ENCODE peak calls at places on chromosome 18, in nine cellular contexts. A is fibroblast of lung, D is heart left ventricle, K is hepatocyte, U is left lung, R is BJ, S is brain microvascular endothelial cell, L is psoas muscle, G is A673. M is an unnamed sample.

GRCh38 chr18:62660741-62661140 is 54.6 kb upstream of the PHLPP1 start:
- DNase-seq in D (no peak), L (no peak), K (no peak), S (no peak), R (no peak), A (peak; percentile 54), G (peak; percentile 32), U (no peak), M (no peak)

GRCh38 chr18:23502516-23503037 is 734 bp upstream of the RMC1 start:
- DNase-seq in G (no peak), A (no peak), K (no peak), D (no peak), U (no peak), R (no peak), S (no peak), L (no peak), M (no peak)

GRCh38 chr18:25262920-25263319 is 89.0 kb downstream of the ZNF521 start:
- DNase-seq in L (no peak), D (no peak), K (no peak), U (no peak), S (no peak), R (peak; percentile 86), G (no peak), A (peak; percentile 61), M (no peak)

GRCh38 chr18:78703297-78703696 is 276.3 kb upstream of the SALL3 start:
- DNase-seq in G (no peak), S (no peak), K (no peak), D (no peak), R (no peak), U (peak; percentile 57), A (no peak), L (no peak), M (no peak)

GRCh38 chr18:28651298-28651697 is 474.4 kb upstream of the CDH2 start:
- DNase-seq in D (no peak), U (no peak), L (no peak), K (no peak), R (no peak), G (no peak), S (no peak), A (no peak), M (no peak)

GRCh38 chr18:33355263-33355662 is 85.3 kb downstream of the CCDC178 start:
- DNase-seq in G (no peak), L (no peak), A (no peak), R (no peak), S (no peak), D (no peak), U (no peak), K (no peak), M (no peak)

GRCh38 chr18:25350561-25351201 is 1.3 kb downstream of the ZNF521 start:
- DNase-seq in K (peak; percentile 70), A (peak; percentile 62), S (peak; percentile 9), G (peak; percentile 7), R (no peak), D (peak; percentile 60), U (peak; percentile 77), L (peak; percentile 66), M (peak; percentile 61)

GRCh38 chr18:62288669-62289016 is 36.5 kb upstream of the TNFRSF11A start:
- DNase-seq in A (no peak), D (no peak), L (no peak), U (no peak), R (no peak), G (no peak), S (no peak), K (no peak), M (no peak)

GRCh38 chr18:2893056-2893455 is 46.2 kb downstream of the EMILIN2 start:
- DNase-seq in L (no peak), K (no peak), G (no peak), U (no peak), D (no peak), A (no peak), R (no peak), S (no peak), M (no peak)

GRCh38 chr18:43735570-43735969 is 458.3 kb upstream of the SYT4 start:
- DNase-seq in L (no peak), R (no peak), S (no peak), U (no peak), G (peak; percentile 2), K (no peak), D (no peak), A (peak; percentile 6), M (no peak)

GRCh38 chr18:8603663-8604520 is 5.3 kb upstream of the RAB12 start:
- DNase-seq in A (no peak), K (no peak), S (no peak), R (no peak), U (no peak), G (no peak), D (no peak), L (no peak), M (no peak)

GRCh38 chr18:50193796-50194622 is 938 bp downstream of the MYO5B start:
- DNase-seq in S (no peak), G (no peak), R (no peak), D (no peak), L (no peak), K (peak; percentile 47), U (peak; percentile 80), A (no peak), M (no peak)

GRCh38 chr18:50195689-50196088 is 742 bp upstream of the MYO5B start:
- DNase-seq in G (no peak), D (no peak), U (no peak), A (no peak), R (no peak), K (no peak), S (no peak), L (no peak), M (no peak)

GRCh38 chr18:50196261-50196660 is 1.3 kb upstream of the MYO5B start:
- DNase-seq in K (no peak), R (no peak), U (no peak), A (no peak), L (no peak), S (no peak), D (no peak), G (no peak), M (no peak)

GRCh38 chr18:50192903-50193795 is 1.8 kb downstream of the MYO5B start:
- DNase-seq in R (no peak), K (peak; percentile 34), U (no peak), L (no peak), D (no peak), A (no peak), S (no peak), G (no peak), M (no peak)

DNA sequence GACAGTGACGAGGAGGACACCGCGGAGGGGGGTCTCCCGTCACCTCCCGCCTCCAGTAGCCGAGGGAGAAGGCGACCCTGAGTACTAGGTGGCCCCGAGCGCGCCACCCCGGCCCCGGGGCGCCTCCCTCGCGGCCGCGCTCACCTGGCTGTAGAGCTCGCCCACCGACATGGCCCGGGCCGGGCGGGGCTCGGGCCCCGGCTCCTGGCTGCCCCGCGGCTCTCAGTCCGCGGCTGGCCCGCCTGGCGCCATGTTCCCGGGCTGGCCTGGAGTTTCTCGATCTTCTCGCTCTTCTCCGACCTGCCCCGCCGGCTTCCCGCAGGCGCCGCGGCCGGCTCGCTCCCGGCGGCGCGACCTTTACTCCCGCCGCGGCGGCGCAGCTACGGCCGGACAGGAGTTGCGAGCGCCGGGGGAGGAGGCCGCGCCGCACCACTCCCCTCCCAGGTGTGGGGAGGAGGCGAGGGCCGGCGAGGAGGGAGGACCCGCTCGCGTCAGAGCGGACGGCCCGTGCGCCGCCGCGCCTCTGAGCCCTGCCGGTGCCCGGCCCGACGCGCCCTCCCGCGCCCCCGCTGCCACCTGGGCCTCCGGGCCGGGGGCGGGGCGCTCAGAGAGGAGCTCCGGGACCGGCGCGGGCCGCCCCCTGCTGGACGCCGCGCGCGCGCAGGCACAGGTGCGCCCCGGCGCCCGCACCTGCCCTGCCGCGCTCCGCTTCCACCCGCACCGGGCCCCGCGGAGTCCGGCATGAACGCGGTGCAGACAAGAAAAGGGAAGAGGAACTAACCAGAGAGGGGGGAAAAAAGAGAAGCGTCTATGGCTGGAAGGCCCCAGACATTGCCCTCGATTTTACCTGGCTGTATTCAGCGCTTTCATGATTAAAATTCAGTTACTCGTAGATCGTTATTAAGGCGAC is at the start of gene MYO5B:
- DNase-seq in K (peak; percentile 96), S (no peak), D (no peak), A (peak; percentile 3), U (peak; percentile 91), L (peak; percentile 27), R (no peak), G (peak; percentile 10), M (no peak)
- H3K27me3 ChIP-seq in K (peaks cover 20% of the 10 kb centered on the region), S (peaks cover 53% of the 10 kb centered on the region), D (peaks cover 85% of the 10 kb centered on the region), A (peaks cover 14% of the 10 kb centered on the region), U (peaks cover 91% of the 10 kb centered on the region), L (peaks cover 86% of the 10 kb centered on the region), R (peaks cover 22% of the 10 kb centered on the region), G (peaks cover 97% of the 10 kb centered on the region), M (peaks cover 15% of the 10 kb centered on the region)

GRCh38 chr18:10490401-10491289 is 35.2 kb upstream of the NAPG start:
- DNase-seq in S (no peak), K (peak; percentile 64), G (no peak), D (no peak), R (no peak), A (no peak), L (no peak), U (no peak), M (peak; percentile 46)
- TF ChIP-seq CTCF in S (no peak), K (peak; percentile 28), G (peak; percentile 20), D (peak; percentile 17), R (no peak), A (no peak), L (no peak), U (no peak), M (peak; percentile 31)

DNA sequence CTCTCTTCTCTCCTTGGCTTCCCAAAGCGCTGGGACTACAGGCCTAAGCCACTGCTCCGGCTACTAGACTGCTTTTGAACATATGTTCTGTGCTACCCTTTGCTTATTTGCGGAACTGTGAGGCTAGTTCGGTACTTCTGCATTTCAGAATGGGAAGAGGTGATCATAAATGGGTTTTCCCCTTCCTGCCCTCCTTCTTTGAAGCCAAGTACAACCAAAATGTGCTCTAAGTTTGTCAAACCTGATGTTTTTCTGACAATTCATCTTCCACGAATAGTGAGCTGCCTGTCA is 1.7 kb upstream of the ESCO1 start:
- DNase-seq in G (no peak), K (no peak), L (no peak), S (no peak), R (no peak), U (no peak), D (no peak), A (no peak), M (no peak)
- H3K4me3 ChIP-seq in G (no peak overlapping the region), K (no peak overlapping the region), L (no peak overlapping the region), S (no peak overlapping the region), R (no peak overlapping the region), U (no peak overlapping the region), D (no peak overlapping the region), A (no peak overlapping the region), M (no peak overlapping the region)

GRCh38 chr18:37483984-37484892 is 81.4 kb downstream of the CELF4 start:
- DNase-seq in U (no peak), G (no peak), D (no peak), A (no peak), L (no peak), K (no peak), R (no peak), S (no peak), M (no peak)

GRCh38 chr18:37481491-37481890 is 84.1 kb downstream of the CELF4 start:
- DNase-seq in A (peak; percentile 5), R (no peak), L (no peak), D (no peak), K (no peak), S (no peak), G (no peak), U (no peak), M (no peak)

GRCh38 chr18:37482433-37482832 is 83.2 kb downstream of the CELF4 start:
- DNase-seq in L (no peak), A (no peak), D (no peak), S (no peak), G (no peak), R (no peak), K (no peak), U (no peak), M (no peak)

GRCh38 chr18:37484893-37485834 is 80.4 kb downstream of the CELF4 start:
- DNase-seq in R (no peak), K (peak; percentile 83), L (peak; percentile 19), D (no peak), U (no peak), G (peak; percentile 41), S (no peak), A (peak; percentile 8), M (no peak)

GRCh38 chr18:37483221-37483971 is 82.2 kb downstream of the CELF4 start:
- DNase-seq in U (no peak), S (peak; percentile 7), K (peak; percentile 71), L (no peak), D (no peak), G (peak; percentile 43), A (peak; percentile 14), R (no peak), M (no peak)
- H3K27me3 ChIP-seq in U (peaks cover 72% of the 10 kb centered on the region), S (peaks cover 17% of the 10 kb centered on the region), K (peaks cover 43% of the 10 kb centered on the region), L (peaks cover 62% of the 10 kb centered on the region), D (peaks cover 66% of the 10 kb centered on the region), G (peaks cover 98% of the 10 kb centered on the region), A (peaks cover 10% of the 10 kb centered on the region), R (peaks cover 25% of the 10 kb centered on the region), M (no peaks in the 10 kb centered on the region)